ENCODE peak calls at places on chromosomes 7 and 10, in four cellular contexts. O, R, Y and G are unnamed samples.

GRCh38 chr7:39749177-39749576 is 125.8 kb downstream of the RALA start:
- DNase-seq in O (no peak), R (no peak), Y (no peak), G (no peak)

GRCh38 chr7:41870017-41870416 is 167.1 kb upstream of the INHBA start:
- DNase-seq in O (no peak), R (no peak), Y (no peak), G (no peak)

GRCh38 chr10:29329420-29329819 is 40.5 kb downstream of the LYZL1 start:
- DNase-seq in O (no peak), R (peak), Y (no peak), G (no peak)

GRCh38 chr10:44281662-44282061 is 103.2 kb downstream of the CXCL12 start:
- DNase-seq in O (no peak), R (no peak), Y (no peak), G (no peak)

GRCh38 chr7:16754869-16755317 is 1.3 kb downstream of the TSPAN13 start:
- DNase-seq in O (no peak), R (no peak), Y (no peak), G (no peak)

GRCh38 chr10:11378835-11379234 is 232.6 kb downstream of the USP6NL start:
- DNase-seq in O (no peak), R (no peak), Y (no peak), G (no peak)

GRCh38 chr10:45501791-45502190 is 127.8 kb downstream of the ALOX5 start:
- DNase-seq in O (no peak), R (no peak), Y (no peak), G (no peak)

GRCh38 chr10:17428616-17429097 is 25.7 kb downstream of the ST8SIA6 start:
- DNase-seq in O (no peak), R (no peak), Y (peak), G (no peak)

GRCh38 chr7:18151419-18151818 is 123.8 kb upstream of the PRPS1L1 start:
- DNase-seq in O (no peak), R (no peak), Y (no peak), G (no peak)

GRCh38 chr10:69439350-69439739 is 11.9 kb upstream of the TSPAN15 start:
- DNase-seq in O (no peak), R (no peak), Y (no peak), G (no peak)

GRCh38 chr10:10891437-10891836 is 126.2 kb upstream of the CELF2 start:
- DNase-seq in O (no peak), R (no peak), Y (no peak), G (no peak)

GRCh38 chr7:117479480-117480224 is at the start of gene CFTR:
- DNase-seq in O (no peak), R (no peak), Y (no peak), G (no peak)

GRCh38 chr7:6654842-6655610 is 17.9 kb downstream of the ZNF316 start:
- DNase-seq in O (no peak), R (no peak), Y (no peak), G (no peak)

GRCh38 chr10:79206300-79207095 is 137.7 kb downstream of the ZMIZ1 start:
- DNase-seq in O (no peak), R (no peak), Y (no peak), G (no peak)

GRCh38 chr10:6091630-6092029 is 2.8 kb downstream of the RBM17 start:
- DNase-seq in O (no peak), R (no peak), Y (no peak), G (no peak)

GRCh38 chr10:6089334-6090219 is 743 bp downstream of the RBM17 start:
- DNase-seq in O (no peak), R (peak), Y (no peak), G (no peak)

GRCh38 chr10:6092731-6093130 is 3.9 kb downstream of the RBM17 start:
- DNase-seq in O (no peak), R (no peak), Y (no peak), G (no peak)

GRCh38 chr10:6086375-6087233 is 2.2 kb upstream of the RBM17 start:
- DNase-seq in O (peak), R (peak), Y (peak), G (peak)

GRCh38 chr10:6088721-6089333 is at the start of gene RBM17:
- DNase-seq in O (peak), R (peak), Y (peak), G (peak)
- TF ChIP-seq REST in O (no peak), R (no peak), Y (peak), G (no peak)

GRCh38 chr10:14459670-14460069 is 128.9 kb upstream of the FRMD4A start:
- DNase-seq in O (no peak), R (no peak), Y (no peak), G (no peak)
- TF ChIP-seq TCF7L2 in O (no peak), R (no peak), Y (no peak), G (no peak)

GRCh38 chr7:156816943-156817572 is 75.9 kb downstream of the LMBR1 start:
- DNase-seq in O (no peak), R (peak), Y (no peak), G (no peak)
- TF ChIP-seq CTCF in O (peak), R (peak), Y (peak), G (peak)

GRCh38 chr7:2517004-2517403 is 2.6 kb upstream of the LFNG start:
- DNase-seq in O (no peak), R (no peak), Y (no peak), G (no peak)
- TF ChIP-seq REST in O (no peak), R (no peak), Y (no peak), G (no peak)

DNA sequence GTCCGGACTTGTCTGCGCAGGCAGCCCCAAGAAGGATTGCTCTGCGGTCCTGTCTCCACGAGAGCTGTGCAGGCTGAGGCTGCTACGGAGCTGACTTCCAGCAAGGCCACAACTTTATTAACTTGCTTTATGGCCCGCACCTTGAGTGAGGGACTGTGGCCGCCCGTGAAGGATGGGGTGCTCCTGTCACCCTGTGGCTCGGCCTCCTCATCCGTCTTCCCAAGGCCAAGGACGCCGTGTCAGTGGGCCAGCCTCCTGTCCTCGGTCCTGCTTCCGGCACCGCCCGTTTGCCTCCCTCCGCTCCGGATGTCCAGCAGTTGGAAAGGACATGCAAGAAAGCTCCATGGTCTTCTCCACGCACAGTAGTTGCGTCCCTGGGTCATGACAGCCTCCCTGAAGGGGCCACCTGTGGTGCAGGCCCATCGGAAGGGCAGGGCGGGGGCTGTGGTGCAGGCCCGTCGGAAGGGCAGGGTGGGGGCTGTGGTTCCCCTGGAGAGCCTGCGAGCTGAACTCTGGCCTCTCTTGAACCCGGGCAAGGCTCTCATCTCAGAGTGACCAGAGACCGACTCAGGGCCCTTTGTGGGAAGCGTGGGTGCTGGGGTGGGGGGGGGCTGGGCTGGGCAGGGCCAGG is 87.1 kb downstream of the NKX6-2 start:
- DNase-seq in O (no peak), R (no peak), Y (no peak), G (no peak)
- TF ChIP-seq TCF7L2 in O (no peak), R (no peak), Y (no peak), G (no peak)

DNA sequence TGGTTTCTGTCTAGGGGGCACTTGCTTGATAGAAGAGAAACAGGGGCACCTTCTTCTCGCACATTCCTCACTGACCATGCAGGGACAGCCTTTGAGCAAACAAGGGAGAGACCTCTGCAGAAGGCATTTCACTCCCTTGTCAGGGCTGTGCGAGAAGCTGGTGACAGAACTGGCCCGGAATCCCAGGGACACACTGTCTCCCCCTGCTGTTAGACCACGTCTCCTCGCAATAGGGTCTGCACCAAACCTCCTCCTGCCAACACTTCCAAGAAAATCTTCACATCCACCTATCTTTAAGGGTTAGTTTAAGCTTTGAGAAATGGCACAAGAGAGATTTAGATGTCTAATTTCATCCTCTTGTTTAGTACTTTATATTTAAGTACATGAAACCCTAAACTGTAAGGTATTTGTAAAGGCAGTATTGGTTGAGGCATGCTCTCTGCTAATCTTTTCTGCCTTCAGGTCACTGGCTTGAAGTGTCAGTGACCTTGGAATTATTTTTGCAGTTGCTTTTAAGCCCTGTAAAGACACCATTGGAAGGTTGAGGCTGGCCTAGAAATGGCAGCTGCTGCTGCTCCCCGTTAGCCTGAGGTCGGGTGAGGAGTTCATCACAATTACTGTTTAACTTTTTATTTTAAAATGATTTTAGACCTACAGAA is 37.0 kb downstream of the RBM20 start:
- DNase-seq in O (peak), R (peak), Y (peak), G (no peak)
- TF ChIP-seq CTCF in O (peak), R (peak), Y (peak), G (peak)

GRCh38 chr7:132142006-132142405 is 434.3 kb downstream of the PLXNA4 start:
- DNase-seq in O (no peak), R (no peak), Y (no peak), G (no peak)

GRCh38 chr7:132138817-132139216 is 437.5 kb downstream of the PLXNA4 start:
- DNase-seq in O (no peak), R (no peak), Y (no peak), G (no peak)

GRCh38 chr7:132140341-132140740 is 435.9 kb downstream of the PLXNA4 start:
- DNase-seq in O (no peak), R (no peak), Y (no peak), G (no peak)

GRCh38 chr7:132137681-132138080 is 438.6 kb downstream of the PLXNA4 start:
- DNase-seq in O (no peak), R (no peak), Y (no peak), G (no peak)

DNA sequence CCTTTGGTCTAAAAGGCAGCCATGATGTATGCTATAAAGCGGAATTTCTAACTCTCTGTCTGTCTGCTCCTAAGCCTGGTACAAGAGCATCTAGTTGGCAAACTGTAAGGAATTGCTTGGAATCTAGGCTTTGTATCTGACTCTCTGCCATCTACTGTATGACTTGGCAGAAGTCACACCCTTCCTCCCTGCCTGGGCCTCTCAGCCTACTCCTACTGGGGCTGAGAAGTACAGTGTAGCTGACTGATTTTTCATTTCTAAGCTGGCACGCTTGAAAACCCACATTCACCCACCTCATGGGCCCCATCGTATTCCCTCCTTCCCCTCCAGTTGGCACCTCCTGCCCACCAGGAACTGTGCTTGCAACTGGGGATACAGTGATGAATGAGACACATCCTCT is 435.2 kb downstream of the PLXNA4 start:
- DNase-seq in O (no peak), R (no peak), Y (no peak), G (no peak)
- TF ChIP-seq REST in O (no peak), R (no peak), Y (no peak), G (no peak)

DNA sequence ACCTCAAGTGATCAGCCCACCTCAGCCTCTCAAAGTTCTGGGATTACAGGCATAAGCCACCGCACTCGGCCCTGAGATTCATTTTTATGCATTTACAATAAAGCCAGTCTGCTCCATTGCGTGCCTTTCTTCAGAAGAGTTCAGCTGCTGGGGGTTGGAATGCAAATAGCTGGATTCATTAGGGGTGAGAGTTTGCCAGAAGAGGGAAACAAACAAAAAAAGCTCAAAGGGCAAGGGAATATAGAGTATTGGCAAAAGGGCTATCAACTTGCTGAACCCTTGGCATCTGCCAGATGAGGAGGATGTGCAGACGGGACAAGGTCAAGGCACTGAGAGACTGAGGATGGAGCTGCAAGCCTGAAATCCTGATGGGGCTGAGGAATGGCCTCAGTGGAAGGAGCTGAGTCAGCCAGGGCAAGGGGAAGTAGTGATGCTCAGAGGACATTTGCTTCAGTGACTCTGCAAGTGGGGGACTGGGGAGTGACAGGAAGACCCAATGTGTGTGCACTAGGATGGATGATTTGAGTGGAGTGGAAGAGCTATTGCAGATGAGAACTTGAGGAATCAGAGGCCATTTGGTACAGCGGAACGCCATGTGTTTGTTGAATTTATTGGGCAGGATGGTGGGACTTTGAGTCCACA is 75.0 kb upstream of the ARMC3 start:
- DNase-seq in O (no peak), R (peak), Y (no peak), G (no peak)
- TF ChIP-seq TCF7L2 in O (no peak), R (no peak), Y (no peak), G (no peak)

DNA sequence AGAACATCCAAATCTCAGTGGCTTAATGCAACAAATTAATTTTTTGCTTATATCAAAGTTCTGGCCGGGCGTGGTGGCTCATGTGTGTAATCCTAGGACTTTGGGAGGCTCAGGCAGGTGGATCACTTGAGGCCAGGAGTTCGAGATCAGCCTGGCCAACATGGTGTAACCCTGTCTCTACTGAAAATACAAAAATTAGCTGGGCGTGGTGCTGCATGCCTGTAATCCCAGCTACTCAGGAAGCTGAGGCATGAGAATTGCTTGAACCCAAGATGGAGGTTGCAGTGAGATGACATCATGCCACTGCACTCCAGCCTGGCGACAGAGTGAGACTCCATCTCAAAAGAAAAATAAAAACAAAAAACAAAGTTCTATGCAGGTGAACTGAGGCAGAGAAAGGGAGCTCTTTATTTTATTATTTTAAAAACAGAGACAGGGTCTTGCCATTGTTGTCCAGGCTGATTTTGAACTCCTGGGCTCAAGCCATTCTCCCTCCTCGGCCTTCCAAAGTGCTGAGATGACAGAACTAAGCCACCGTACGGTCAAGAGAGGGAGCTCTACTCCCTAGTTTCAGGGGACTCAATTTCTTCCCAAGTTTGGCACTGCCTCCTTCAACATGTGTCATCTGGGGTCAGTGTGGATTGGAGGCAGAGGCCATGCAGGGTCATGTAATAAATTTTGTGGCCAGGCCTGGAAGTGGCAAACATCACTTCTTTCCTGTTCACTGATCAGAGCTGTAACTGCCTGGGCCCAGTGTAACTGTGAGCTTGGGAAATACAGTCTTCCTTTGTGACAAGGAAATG is 2.4 kb downstream of the ADCK2 start:
- DNase-seq in O (peak), R (peak), Y (peak), G (no peak)
- TF ChIP-seq CTCF in O (peak), R (peak), Y (peak), G (no peak)

GRCh38 chr10:90935581-90936292 is 14.8 kb upstream of the ANKRD1 start:
- DNase-seq in O (no peak), R (no peak), Y (no peak), G (no peak)
- TF ChIP-seq REST in O (no peak), R (no peak), Y (no peak), G (no peak)